ENCODE peak calls at places on chromosomes 4 and X, in six cellular contexts. Y is H1, P is ovary, I is stomach, A is endothelial cell of umbilical vein, H is sigmoid colon. D is an unnamed sample.
A peak's percentile ranks its signal among the peaks of the same experiment; 100 is the strongest.

GRCh38 chrX:104854790-104855340 is 288.9 kb downstream of the IL1RAPL2 start:
- DNase-seq in Y (no peak), I (no peak), P (no peak), A (no peak), H (no peak), D (no peak)

GRCh38 chrX:47311857-47312774 is 58.3 kb upstream of the ZNF157 start:
- DNase-seq in H (peak; percentile 69), P (peak; percentile 34), Y (peak; percentile 49), I (peak; percentile 55), A (peak; percentile 31), D (peak; percentile 79)

GRCh38 chrX:97050413-97050812 is 166.7 kb downstream of the RPA4 start:
- DNase-seq in Y (no peak), I (no peak), A (no peak), H (no peak), P (no peak), D (no peak)

GRCh38 chrX:1749499-1749898 is 134.6 kb downstream of the ASMT start:
- DNase-seq in I (no peak), A (no peak), H (no peak), Y (no peak), P (no peak), D (no peak)

GRCh38 chr4:118158946-118159345 is 124.7 kb downstream of the NDST3 start:
- DNase-seq in Y (no peak), H (no peak), A (no peak), I (no peak), P (no peak), D (no peak)

GRCh38 chr4:53273726-53274125 is 92.1 kb downstream of the SCFD2 start:
- DNase-seq in Y (no peak), H (no peak), P (no peak), A (no peak), I (no peak), D (no peak)

GRCh38 chr4:187782425-187782824 is 213.1 kb upstream of the ZFP42 start:
- DNase-seq in P (no peak), A (no peak), Y (no peak), I (no peak), H (no peak), D (no peak)

GRCh38 chr4:8285143-8285975 is 15.8 kb downstream of the HTRA3 start:
- DNase-seq in I (no peak), Y (no peak), H (peak; percentile 57), A (no peak), P (peak; percentile 13), D (no peak)

GRCh38 chrX:68588653-68589371 is 58.7 kb upstream of the STARD8 start:
- DNase-seq in Y (no peak), A (no peak), H (no peak), I (no peak), P (no peak), D (no peak)

GRCh38 chrX:19595036-19595435 is 79.7 kb upstream of the MAP3K15 start:
- DNase-seq in Y (no peak), I (no peak), A (no peak), H (no peak), P (no peak), D (no peak)

GRCh38 chrX:73262991-73263390 is 48.3 kb upstream of the NAP1L2 start:
- DNase-seq in Y (no peak), A (peak; percentile 0), I (no peak), P (no peak), H (no peak), D (no peak)

GRCh38 chr4:140755811-140756291 is 334 bp downstream of the TBC1D9 start:
- DNase-seq in Y (peak; percentile 74), A (peak; percentile 70), I (peak; percentile 63), H (peak; percentile 74), P (peak; percentile 58), D (peak; percentile 64)

GRCh38 chr4:58406762-58407161 is 1296.6 kb upstream of the IGFBP7 start:
- DNase-seq in H (no peak), I (no peak), P (no peak), A (no peak), Y (no peak), D (no peak)

GRCh38 chr4:46329118-46329976 is 60.6 kb downstream of the GABRA2 start:
- DNase-seq in P (no peak), A (no peak), Y (peak; percentile 47), H (no peak), I (no peak), D (peak; percentile 33)

GRCh38 chr4:101818362-101818761 is 27.8 kb downstream of the BANK1 start:
- DNase-seq in P (no peak), A (no peak), I (no peak), Y (no peak), H (no peak), D (no peak)

GRCh38 chr4:41232406-41232805 is 18.1 kb upstream of the APBB2 start:
- DNase-seq in A (peak; percentile 38), P (no peak), Y (peak; percentile 40), I (no peak), H (no peak), D (no peak)

GRCh38 chr4:87679449-87680169 is 29.5 kb downstream of the DMP1 start:
- DNase-seq in H (peak; percentile 78), P (peak; percentile 50), I (no peak), A (peak; percentile 52), Y (peak; percentile 68), D (peak; percentile 41)

GRCh38 chr4:130955520-130955919 is 1859.6 kb downstream of the C4orf33 start:
- DNase-seq in H (no peak), I (no peak), P (no peak), A (no peak), Y (no peak), D (no peak)

GRCh38 chrX:151082077-151082948 is 94.1 kb upstream of the GPR50 start:
- DNase-seq in P (peak; percentile 57), Y (peak; percentile 81), I (peak; percentile 65), H (peak; percentile 72), A (peak; percentile 42), D (peak; percentile 50)

GRCh38 chr4:101102114-101102752 is 245.1 kb downstream of the PPP3CA start:
- DNase-seq in A (peak; percentile 91), I (peak; percentile 42), Y (no peak), H (peak; percentile 69), P (peak; percentile 84), D (no peak)

GRCh38 chrX:77564824-77565223 is 117.6 kb downstream of the FGF16 start:
- DNase-seq in H (no peak), Y (no peak), A (peak; percentile 49), P (no peak), I (no peak), D (no peak)

GRCh38 chrX:11352296-11352741 is 59.1 kb downstream of the AMELX start:
- DNase-seq in Y (no peak), P (no peak), H (no peak), I (no peak), A (no peak), D (no peak)

GRCh38 chrX:151982217-151982616 is 7.7 kb upstream of the GABRE start:
- DNase-seq in I (no peak), H (no peak), P (no peak), A (peak; percentile 76), Y (no peak), D (no peak)

GRCh38 chrX:21373637-21374162 is 518 bp upstream of the CNKSR2 start:
- DNase-seq in A (no peak), Y (no peak), H (no peak), I (no peak), P (peak; percentile 20), D (no peak)

GRCh38 chr4:29307256-29307655 is 1412.9 kb upstream of the PCDH7 start:
- DNase-seq in I (no peak), P (no peak), H (no peak), A (no peak), Y (no peak), D (no peak)

DNA sequence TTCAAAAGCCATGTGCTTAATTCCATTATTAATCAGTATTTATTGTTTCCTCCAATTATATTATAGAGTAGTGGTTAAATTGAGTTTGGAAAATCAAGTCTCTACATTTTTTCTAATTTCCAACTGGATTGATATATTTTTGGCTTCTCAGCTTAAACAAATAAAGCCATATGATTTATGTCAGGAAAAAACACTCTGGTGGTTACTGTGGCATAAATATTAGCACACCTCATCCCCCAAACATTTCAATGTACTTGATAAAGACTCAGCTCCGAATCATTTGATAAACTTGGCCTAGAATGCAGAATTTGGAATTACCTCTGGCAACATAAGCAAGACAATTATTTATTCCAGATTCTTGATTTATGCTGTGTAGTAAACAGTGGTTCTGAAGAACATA is 2313.8 kb downstream of the ARAP2 start:
- DNase-seq in H (no peak), A (no peak), Y (no peak), I (no peak), P (no peak), D (no peak)
- H3K4me3 ChIP-seq in H (no peak overlapping the region), A (no peak overlapping the region), Y (no peak overlapping the region), I (no peak overlapping the region), P (no peak overlapping the region), D (no peak overlapping the region)

DNA sequence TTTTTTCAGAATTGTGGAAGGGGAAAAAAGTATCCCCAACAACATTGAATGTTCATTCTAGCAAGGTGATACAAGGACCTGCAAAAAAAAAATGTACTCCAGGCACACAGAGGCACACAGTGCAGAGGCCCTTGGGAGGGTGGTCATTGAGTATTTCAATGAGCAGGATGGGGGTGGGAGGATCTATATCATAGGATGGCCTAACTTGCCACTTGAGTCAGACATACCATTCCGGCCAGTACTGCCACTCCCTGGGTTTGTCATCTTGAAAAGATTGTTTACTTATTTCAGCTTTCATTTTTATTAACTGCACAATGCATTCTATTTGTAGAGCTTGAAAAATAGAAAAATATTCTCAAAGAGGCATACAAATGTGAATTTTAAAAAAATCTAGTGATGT is 18.7 kb downstream of the ZNF595 start:
- DNase-seq in P (no peak), Y (no peak), H (no peak), A (no peak), I (no peak), D (no peak)
- H3K9me3 ChIP-seq in P (peaks cover 48% of the 10 kb centered on the region), Y (peaks cover 62% of the 10 kb centered on the region), H (peaks cover 12% of the 10 kb centered on the region), A (peaks cover 2% of the 10 kb centered on the region), I (peaks cover 12% of the 10 kb centered on the region), D (peaks cover 50% of the 10 kb centered on the region)

DNA sequence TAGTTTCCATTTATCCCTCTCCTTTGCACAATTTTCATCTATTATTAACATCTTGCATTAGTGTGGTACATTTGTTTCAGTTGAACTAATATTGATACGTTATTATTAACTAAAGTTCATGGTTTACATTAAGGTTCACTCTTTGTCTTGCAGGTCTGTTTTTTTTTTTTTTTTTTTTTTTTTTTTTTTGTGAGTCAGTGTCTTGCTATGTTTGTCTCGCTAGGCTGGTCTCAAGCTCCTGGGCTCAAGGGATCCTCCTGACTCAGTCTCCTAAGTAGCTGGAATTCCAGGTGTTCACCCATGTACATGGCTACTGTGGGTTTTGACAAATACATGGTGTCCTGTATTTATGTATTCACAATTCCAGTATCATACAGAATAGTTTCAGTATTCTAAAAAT is 6.8 kb downstream of the TBC1D19 start:
- DNase-seq in A (no peak), P (no peak), I (no peak), Y (no peak), H (no peak), D (no peak)
- TF ChIP-seq POLR2A in A (no peak), P (no peak), I (no peak), Y (no peak), H (no peak), D (no peak)

GRCh38 chr4:38209654-38210053 is 249.5 kb downstream of the PTTG2 start:
- DNase-seq in H (no peak), P (no peak), A (no peak), I (no peak), Y (no peak), D (no peak)

GRCh38 chr4:38204317-38205060 is 244.3 kb downstream of the PTTG2 start:
- DNase-seq in I (no peak), A (no peak), H (no peak), Y (no peak), P (no peak), D (no peak)

GRCh38 chr4:38203609-38204008 is 243.4 kb downstream of the PTTG2 start:
- DNase-seq in I (no peak), Y (no peak), P (no peak), H (no peak), A (no peak), D (no peak)

GRCh38 chr4:38210396-38211114 is 250.4 kb downstream of the PTTG2 start:
- DNase-seq in H (no peak), P (no peak), Y (no peak), I (no peak), A (peak; percentile 56), D (no peak)

GRCh38 chr4:38207110-38207457 is 246.9 kb downstream of the PTTG2 start:
- DNase-seq in P (no peak), Y (no peak), I (no peak), H (no peak), A (no peak), D (no peak)
- H3K4me3 ChIP-seq in P (no peak overlapping the region), Y (no peak overlapping the region), I (no peak overlapping the region), H (no peak overlapping the region), A (no peak overlapping the region), D (no peak overlapping the region)